ENCODE peak calls at places on chromosomes 6 and 20, in four cellular contexts. Z is HEK293T, F is neural crest cell, K is sciatic nerve. Y is an unnamed sample.

GRCh38 chr6:107460074-107460631 is 789 bp upstream of the PDSS2 start:
- DNase-seq in Z (no peak), F (no peak), K (no peak), Y (no peak)

GRCh38 chr20:36312724-36313441 is 6.7 kb downstream of the DLGAP4 start:
- DNase-seq in Z (no peak), F (no peak), K (peak; percentile 21), Y (no peak)

GRCh38 chr6:57173056-57173885 is 1.1 kb downstream of the BAG2 start:
- DNase-seq in Z (peak; percentile 12), F (no peak), K (peak; percentile 62), Y (no peak)

GRCh38 chr20:53582574-53583351 is 10.9 kb downstream of the ZNF217 start:
- DNase-seq in Z (no peak), F (no peak), K (no peak), Y (no peak)

GRCh38 chr6:129499871-129500219 is 210.1 kb downstream of the ARHGAP18 start:
- DNase-seq in Z (no peak), F (no peak), K (no peak), Y (no peak)

GRCh38 chr20:32457476-32457986 is 99.4 kb downstream of the ASXL1 start:
- DNase-seq in Z (peak; percentile 80), F (peak; percentile 85), K (peak; percentile 81), Y (peak; percentile 96)

GRCh38 chr6:26273673-26274595 is 91.1 kb upstream of the BTN3A2 start:
- DNase-seq in Z (no peak), F (no peak), K (no peak), Y (no peak)

GRCh38 chr6:32796848-32797776 is 19.7 kb downstream of the HLA-DOB start:
- DNase-seq in Z (peak; percentile 73), F (peak; percentile 90), K (peak; percentile 93), Y (peak; percentile 80)

GRCh38 chr6:160534050-160534696 is 129.9 kb downstream of the LPA start:
- DNase-seq in Z (peak; percentile 72), F (peak; percentile 77), K (peak; percentile 75), Y (peak; percentile 76)

GRCh38 chr6:158153576-158153975 is 14.5 kb downstream of the SERAC1 start:
- DNase-seq in Z (no peak), F (no peak), K (no peak), Y (no peak)

GRCh38 chr20:18314786-18315406 is 26.6 kb downstream of the ZNF133 start:
- DNase-seq in Z (no peak), F (no peak), K (no peak), Y (no peak)

GRCh38 chr6:151814614-151815013 is 7.1 kb downstream of the ESR1 start:
- DNase-seq in Z (no peak), F (no peak), K (no peak), Y (no peak)

GRCh38 chr6:154672086-154672485 is 61.1 kb upstream of the SCAF8 start:
- DNase-seq in Z (no peak), F (no peak), K (no peak), Y (no peak)

GRCh38 chr20:56820984-56821383 is 191.9 kb downstream of the TFAP2C start:
- DNase-seq in Z (no peak), F (no peak), K (no peak), Y (no peak)

GRCh38 chr6:56938634-56939294 is 16.1 kb upstream of the BEND6 start:
- DNase-seq in Z (no peak), F (no peak), K (no peak), Y (no peak)

GRCh38 chr6:122033564-122034181 is 365.8 kb upstream of the HSF2 start:
- DNase-seq in Z (peak; percentile 67), F (no peak), K (no peak), Y (no peak)

GRCh38 chr20:6626805-6627204 is 140.7 kb upstream of the BMP2 start:
- DNase-seq in Z (no peak), F (no peak), K (no peak), Y (no peak)

GRCh38 chr6:43926644-43927524 is 156.9 kb downstream of the VEGFA start:
- DNase-seq in Z (peak; percentile 49), F (peak; percentile 14), K (no peak), Y (no peak)

GRCh38 chr6:35327349-35328027 is 14.9 kb upstream of the PPARD start:
- DNase-seq in Z (peak; percentile 72), F (peak; percentile 51), K (no peak), Y (peak; percentile 70)

GRCh38 chr6:122130026-122130348 is 269.5 kb upstream of the HSF2 start:
- DNase-seq in Z (no peak), F (no peak), K (no peak), Y (no peak)

GRCh38 chr20:9629821-9630220 is 115.4 kb downstream of the LAMP5 start:
- DNase-seq in Z (no peak), F (no peak), K (no peak), Y (no peak)